ENCODE peak calls at places on chromosome 17, in six cellular contexts. P is CD4-positive, alpha-beta T cell; Z is PC-9; V is glutamatergic neuron; R is dorsolateral prefrontal cortex; E is astrocyte of the spinal cord. U is an unnamed sample.

GRCh38 chr17:28570716-28571254 is 539 bp downstream of the PIGS start:
- DNase-seq in V (peak), P (no peak), R (no peak), E (no peak), Z (no peak), U (no peak)

GRCh38 chr17:35537569-35538209 is at the start of gene SLFN12L:
- DNase-seq in E (no peak), P (no peak), Z (no peak), V (no peak), R (no peak), U (no peak)

GRCh38 chr17:1898872-1899271 is 69.1 kb downstream of the RPA1 start:
- DNase-seq in E (no peak), P (no peak), R (no peak), Z (no peak), V (no peak), U (no peak)

GRCh38 chr17:3744032-3744431 is 20.3 kb downstream of the HASPIN start:
- DNase-seq in P (no peak), V (no peak), R (no peak), Z (peak), E (no peak), U (no peak)

GRCh38 chr17:77695386-77695785 is 263.1 kb upstream of the TNRC6C start:
- DNase-seq in R (no peak), Z (no peak), E (no peak), V (no peak), P (no peak), U (no peak)

GRCh38 chr17:28944862-28945741 is 6.2 kb downstream of the PHF12 start:
- DNase-seq in V (no peak), P (no peak), Z (no peak), R (no peak), E (peak), U (no peak)

GRCh38 chr17:62892870-62893338 is 73.1 kb upstream of the TANC2 start:
- DNase-seq in R (no peak), E (peak), P (peak), Z (peak), V (no peak), U (no peak)

GRCh38 chr17:19284005-19284959 is 47.1 kb downstream of the EPN2 start:
- DNase-seq in R (no peak), E (no peak), V (no peak), P (no peak), Z (peak), U (no peak)

GRCh38 chr17:79997004-79997673 is 38.5 kb downstream of the TBC1D16 start:
- DNase-seq in V (no peak), R (no peak), E (no peak), Z (no peak), P (peak), U (no peak)

GRCh38 chr17:5877366-5877765 is 192.8 kb upstream of the WSCD1 start:
- DNase-seq in V (no peak), E (no peak), R (no peak), P (no peak), Z (no peak), U (no peak)

GRCh38 chr17:603405-604193 is 111.0 kb downstream of the VPS53 start:
- DNase-seq in P (no peak), Z (no peak), V (no peak), E (no peak), R (no peak), U (no peak)

GRCh38 chr17:42781639-42782401 is 1.4 kb downstream of the WNK4 start:
- DNase-seq in E (no peak), P (no peak), Z (no peak), V (no peak), R (no peak), U (no peak)

GRCh38 chr17:8019161-8019560 is 16.7 kb downstream of the GUCY2D start:
- DNase-seq in P (no peak), Z (no peak), V (no peak), R (no peak), E (no peak), U (no peak)

GRCh38 chr17:65514541-65514940 is 46.9 kb downstream of the AXIN2 start:
- DNase-seq in V (no peak), Z (no peak), R (no peak), P (no peak), E (no peak), U (no peak)

GRCh38 chr17:42133461-42134041 is 10.9 kb downstream of the HSPB9 start:
- DNase-seq in Z (no peak), E (no peak), R (no peak), V (no peak), P (no peak), U (no peak)

GRCh38 chr17:228223-228615 is 46.8 kb upstream of the DOC2B start:
- DNase-seq in R (no peak), E (no peak), Z (no peak), V (no peak), P (no peak), U (no peak)

GRCh38 chr17:50090971-50091950 is 3.9 kb upstream of the PDK2 start:
- DNase-seq in Z (no peak), V (no peak), R (no peak), E (no peak), P (no peak), U (no peak)

GRCh38 chr17:50087912-50088405 is 7.2 kb upstream of the PDK2 start:
- DNase-seq in Z (no peak), R (no peak), V (no peak), E (no peak), P (no peak), U (no peak)

GRCh38 chr17:50087246-50087911 is 7.8 kb upstream of the PDK2 start:
- DNase-seq in P (peak), E (peak), R (peak), V (peak), Z (peak), U (peak)

GRCh38 chr17:50090071-50090470 is 5.1 kb upstream of the PDK2 start:
- DNase-seq in V (no peak), P (no peak), R (no peak), Z (no peak), E (no peak), U (no peak)

DNA sequence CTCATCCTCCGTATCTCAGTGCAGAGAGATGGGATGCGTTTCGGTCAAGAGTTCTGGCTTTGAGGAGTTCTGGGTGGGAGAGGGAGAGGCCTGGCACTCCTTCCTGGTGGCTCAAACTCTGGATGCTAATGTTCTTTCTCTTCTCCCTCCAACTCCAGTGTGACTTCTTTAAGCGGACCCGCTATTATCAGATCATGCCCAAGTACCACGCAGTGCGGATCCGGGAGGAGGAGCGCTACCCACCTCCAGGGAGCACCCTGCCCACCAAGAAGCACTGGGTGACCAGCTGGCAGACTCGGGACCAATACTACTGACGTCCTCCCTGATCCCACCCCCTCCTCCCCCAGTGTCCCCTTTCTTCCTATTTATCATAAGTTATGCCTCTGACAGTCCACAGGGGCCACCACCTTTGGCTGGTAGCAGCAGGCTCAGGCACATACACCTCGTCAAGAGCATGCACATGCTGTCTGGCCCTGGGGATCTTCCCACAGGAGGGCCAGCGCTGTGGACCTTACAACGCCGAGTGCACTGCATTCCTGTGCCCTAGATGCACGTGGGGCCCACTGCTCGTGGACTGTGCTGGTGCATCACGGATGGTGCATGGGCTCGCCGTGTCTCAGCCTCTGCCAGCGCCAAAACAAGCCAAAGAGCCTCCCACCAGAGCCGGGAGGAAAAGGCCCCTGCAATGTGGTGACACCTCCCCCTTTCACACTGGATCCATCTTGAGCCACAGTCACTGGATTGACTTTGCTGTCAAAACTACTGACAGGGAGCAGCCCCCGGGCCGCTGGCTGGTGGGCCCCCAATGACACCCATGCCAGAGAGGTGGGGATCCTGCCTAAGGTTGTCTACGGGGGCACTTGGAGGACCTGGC is 6.0 kb upstream of the PDK2 start:
- DNase-seq in P (no peak), V (no peak), Z (no peak), R (no peak), E (no peak), U (no peak)
- TF ChIP-seq CTCF in P (no peak), V (no peak), Z (no peak), R (no peak), E (no peak), U (no peak)

DNA sequence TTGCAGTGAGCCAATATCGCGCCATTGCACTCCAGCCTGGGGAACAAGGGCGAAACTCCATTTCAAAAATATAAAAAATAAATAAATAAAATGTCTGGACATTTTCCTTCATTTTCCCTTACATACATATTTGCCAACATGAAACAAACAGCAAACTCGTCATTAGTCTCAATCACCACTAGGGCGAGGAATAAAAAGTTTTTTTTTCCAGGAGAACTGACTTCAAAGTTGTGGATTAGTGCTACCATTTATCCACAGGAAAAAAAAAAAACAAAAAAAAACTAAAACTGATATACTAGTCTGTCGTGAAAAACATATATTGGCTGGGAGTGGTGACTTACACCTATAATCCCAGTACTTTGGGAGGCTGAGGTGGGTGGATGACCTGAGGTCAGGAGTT is 77.0 kb upstream of the MTMR4 start:
- DNase-seq in R (no peak), Z (no peak), V (no peak), E (no peak), P (no peak), U (no peak)
- TF ChIP-seq CTCF in R (no peak), Z (peak), V (peak), E (no peak), P (no peak), U (peak)

GRCh38 chr17:75405365-75406221 is at the start of gene GRB2:
- DNase-seq in P (peak), V (peak), R (peak), Z (peak), E (peak), U (peak)
- TF ChIP-seq CTCF in P (no peak), V (no peak), R (peak), Z (no peak), E (no peak), U (no peak)

GRCh38 chr17:48720263-48721008 is 1.9 kb downstream of the PRAC1 start:
- DNase-seq in Z (no peak), E (no peak), P (no peak), V (no peak), R (no peak), U (no peak)
- TF ChIP-seq CTCF in Z (no peak), E (no peak), P (no peak), V (no peak), R (no peak), U (no peak)

DNA sequence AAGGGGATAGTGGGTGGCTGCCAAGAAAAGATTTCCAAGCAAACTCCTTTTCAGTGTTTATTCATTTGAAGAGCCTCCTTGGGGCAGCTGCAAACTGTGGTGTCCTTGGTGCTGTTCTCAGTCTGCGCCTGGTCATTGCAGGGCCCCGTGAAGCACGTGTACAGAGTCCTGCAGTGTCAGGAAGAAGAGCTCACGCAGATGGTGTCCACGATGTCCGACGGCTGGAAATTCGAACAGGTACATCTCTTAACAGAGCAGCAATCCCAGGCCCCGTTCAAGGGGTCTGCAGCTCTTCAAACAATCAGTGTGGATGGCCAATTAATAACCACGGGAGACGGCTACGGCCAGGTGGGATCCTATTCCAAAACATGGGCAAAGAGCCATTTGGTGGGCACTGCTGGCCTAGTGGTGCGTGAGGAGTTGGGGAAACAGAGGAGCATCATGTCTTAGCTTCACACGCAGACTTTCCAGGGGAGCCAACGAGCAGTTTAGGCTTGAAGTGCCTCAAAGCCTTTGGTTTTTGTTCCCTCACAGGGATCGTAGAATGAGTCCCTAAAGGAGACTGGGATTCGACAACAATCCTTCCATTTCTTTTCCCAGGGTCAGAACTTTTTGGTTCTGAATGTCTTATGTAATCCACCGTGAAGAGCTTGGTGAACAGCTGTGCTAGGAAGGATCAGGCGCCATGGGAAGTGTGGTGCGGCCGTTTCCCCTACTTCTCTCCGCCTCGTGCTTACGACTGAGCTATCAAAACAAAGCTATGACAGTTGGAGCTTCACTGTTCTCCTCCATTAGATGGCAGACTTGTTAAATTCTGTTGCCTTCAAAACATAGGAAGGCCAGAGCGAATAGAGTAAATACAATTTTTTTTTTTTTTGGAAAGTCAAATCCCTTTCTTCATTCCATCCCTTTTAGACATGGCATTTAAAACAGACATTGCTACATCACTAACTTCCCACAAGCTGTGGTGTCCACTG is 12.6 kb downstream of the KCTD2 start:
- DNase-seq in V (no peak), E (peak), Z (peak), R (peak), P (no peak), U (no peak)
- TF ChIP-seq CTCF in V (peak), E (peak), Z (peak), R (peak), P (peak), U (no peak)

GRCh38 chr17:33647976-33648375 is 354.9 kb upstream of the ASIC2 start:
- DNase-seq in P (no peak), Z (no peak), R (peak), V (peak), E (no peak), U (no peak)
- TF ChIP-seq CTCF in P (no peak), Z (peak), R (peak), V (peak), E (peak), U (peak)

GRCh38 chr17:14768923-14769322 is 468.0 kb downstream of the HS3ST3B1 start:
- DNase-seq in E (no peak), R (no peak), V (no peak), P (no peak), Z (no peak), U (no peak)
- TF ChIP-seq CTCF in E (no peak), R (no peak), V (no peak), P (no peak), Z (no peak), U (no peak)

U was measured in progenitor cell of endocrine pancreas.